ENCODE peak calls at places on chromosome 22, in five cellular contexts. J, K, U, B and M are unnamed samples.

GRCh38 chr22:34160117-34160758 is 240.0 kb upstream of the LARGE1 start:
- DNase-seq in J (no peak), K (no peak), U (no peak), B (no peak), M (no peak)

GRCh38 chr22:44884968-44885805 is 124.6 kb downstream of the PHF21B start:
- DNase-seq in J (no peak), K (no peak), U (no peak), B (no peak), M (no peak)

GRCh38 chr22:22616636-22617035 is 27.8 kb upstream of the GGTLC2 start:
- DNase-seq in J (no peak), K (peak; percentile 53), U (no peak), B (peak; percentile 76), M (no peak)

GRCh38 chr22:44314425-44315067 is 1.8 kb upstream of the SHISAL1 start:
- DNase-seq in J (no peak), K (no peak), U (no peak), B (no peak), M (no peak)

GRCh38 chr22:19871845-19872778 is 17.4 kb upstream of the GNB1L start:
- DNase-seq in J (no peak), K (no peak), U (no peak), B (no peak), M (peak; percentile 48)

GRCh38 chr22:23180893-23181762 is 819 bp downstream of the BCR start:
- DNase-seq in J (no peak), K (peak; percentile 43), U (no peak), B (peak; percentile 42), M (peak; percentile 29)

GRCh38 chr22:35051034-35051535 is 14.9 kb upstream of the ISX start:
- DNase-seq in J (no peak), K (no peak), U (no peak), B (no peak), M (no peak)

GRCh38 chr22:43262990-43263644 is 76.2 kb upstream of the TTLL12 start:
- DNase-seq in J (peak; percentile 44), K (peak; percentile 6), U (peak; percentile 78), B (no peak), M (no peak)

GRCh38 chr22:31882971-31883370 is 61.4 kb upstream of the YWHAH start:
- DNase-seq in J (no peak), K (no peak), U (no peak), B (no peak), M (no peak)

GRCh38 chr22:20606041-20606783 is 98.8 kb downstream of the MED15 start:
- DNase-seq in J (peak; percentile 79), K (peak; percentile 93), U (peak; percentile 48), B (peak; percentile 81), M (no peak)

GRCh38 chr22:45892681-45893461 is 84.1 kb downstream of the WNT7B start:
- DNase-seq in J (no peak), K (no peak), U (no peak), B (no peak), M (peak; percentile 18)

GRCh38 chr22:41380993-41381328 is 781 bp upstream of the TEF start:
- DNase-seq in J (peak; percentile 93), K (peak; percentile 61), U (no peak), B (no peak), M (no peak)

GRCh38 chr22:38946771-38947170 is 10.6 kb upstream of the APOBEC3A start:
- DNase-seq in J (no peak), K (no peak), U (no peak), B (no peak), M (no peak)

GRCh38 chr22:19218541-19219233 is 40.2 kb upstream of the SLC25A1 start:
- DNase-seq in J (no peak), K (no peak), U (no peak), B (no peak), M (no peak)

GRCh38 chr22:46594947-46595298 is 25.3 kb upstream of the GRAMD4 start:
- DNase-seq in J (no peak), K (no peak), U (no peak), B (no peak), M (no peak)

GRCh38 chr22:45584121-45584570 is 81.5 kb downstream of the FBLN1 start:
- DNase-seq in J (peak; percentile 6), K (no peak), U (peak; percentile 91), B (no peak), M (no peak)

GRCh38 chr22:20395181-20395896 is 1.4 kb downstream of the ZNF74 start:
- DNase-seq in J (no peak), K (no peak), U (peak; percentile 25), B (no peak), M (no peak)

GRCh38 chr22:32904044-32904443 is 102.5 kb downstream of the TIMP3 start:
- DNase-seq in J (peak; percentile 59), K (peak; percentile 58), U (peak; percentile 11), B (peak; percentile 17), M (peak; percentile 42)

GRCh38 chr22:18024956-18025720 is 777 bp upstream of the MICAL3 start:
- DNase-seq in J (no peak), K (no peak), U (no peak), B (no peak), M (no peak)

GRCh38 chr22:46501701-46502100 is 35.7 kb downstream of the CELSR1 start:
- DNase-seq in J (peak; percentile 67), K (peak; percentile 78), U (no peak), B (no peak), M (no peak)

GRCh38 chr22:42303304-42304020 is 33.0 kb upstream of the TCF20 start:
- DNase-seq in J (no peak), K (no peak), U (no peak), B (no peak), M (no peak)

GRCh38 chr22:31753005-31753633 is 700 bp upstream of the DEPDC5 start:
- DNase-seq in J (no peak), K (peak; percentile 64), U (peak; percentile 51), B (no peak), M (peak; percentile 58)

GRCh38 chr22:50139843-50140415 is 30.6 kb upstream of the PANX2 start:
- DNase-seq in J (peak; percentile 20), K (peak; percentile 79), U (no peak), B (peak; percentile 91), M (no peak)
- TF ChIP-seq CTCF in J (no peak), K (no peak), U (no peak), B (no peak), M (no peak)

GRCh38 chr22:26320469-26320868 is 108.6 kb upstream of the ASPHD2 start:
- DNase-seq in J (no peak), K (no peak), U (no peak), B (no peak), M (no peak)

GRCh38 chr22:26323013-26323412 is 106.0 kb upstream of the ASPHD2 start:
- DNase-seq in J (no peak), K (no peak), U (no peak), B (no peak), M (no peak)

GRCh38 chr22:26322179-26322905 is 106.7 kb upstream of the ASPHD2 start:
- DNase-seq in J (peak; percentile 35), K (peak; percentile 94), U (no peak), B (no peak), M (no peak)

GRCh38 chr22:26318975-26319374 is 110.1 kb upstream of the ASPHD2 start:
- DNase-seq in J (peak; percentile 19), K (peak; percentile 33), U (no peak), B (no peak), M (no peak)

GRCh38 chr22:26321469-26321913 is 107.6 kb upstream of the ASPHD2 start:
- DNase-seq in J (peak; percentile 6), K (no peak), U (no peak), B (no peak), M (peak; percentile 48)
- TF ChIP-seq CTCF in J (no peak), K (no peak), U (no peak), B (no peak), M (no peak)

DNA sequence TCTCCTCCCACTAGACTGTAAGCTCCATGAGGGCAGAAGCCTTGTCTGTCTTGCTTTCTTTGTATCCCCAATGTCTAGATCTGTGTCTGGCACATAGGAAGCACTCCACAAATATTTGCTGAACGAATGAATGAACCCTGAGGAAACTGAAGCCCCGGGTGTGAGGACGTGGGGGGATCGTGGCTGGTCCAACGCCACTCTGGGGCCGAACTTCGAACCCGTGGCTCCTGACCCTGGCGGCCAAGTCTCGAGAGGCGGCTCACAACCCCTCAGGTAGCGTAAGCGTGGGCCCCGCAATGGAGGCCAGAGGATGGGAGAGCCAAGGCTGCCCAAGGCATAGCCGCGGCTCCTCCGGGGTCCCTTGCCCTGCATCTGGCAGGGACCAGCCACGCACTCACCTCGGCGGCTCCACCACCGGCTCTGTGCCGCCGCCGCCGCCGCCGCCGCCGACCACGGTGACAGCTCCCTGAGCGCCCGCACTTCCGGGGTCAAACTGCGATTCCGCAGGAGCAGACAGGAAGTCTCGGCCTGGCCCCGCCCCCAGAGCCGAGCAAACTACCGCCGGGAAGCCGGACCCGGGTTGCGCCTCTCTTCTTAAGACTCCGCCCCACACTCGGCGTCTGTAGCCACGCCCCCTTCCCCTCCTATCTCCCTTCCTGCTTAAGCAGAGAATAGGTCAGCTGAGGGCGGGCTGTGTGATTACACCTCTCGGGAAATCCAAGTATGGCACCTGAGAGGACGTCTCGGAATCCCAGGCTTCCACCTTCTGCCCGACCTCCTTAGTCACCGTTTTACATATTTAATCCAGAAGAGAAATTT is at the start of gene ASCC2:
- DNase-seq in J (peak; percentile 95), K (peak; percentile 99), U (peak; percentile 100), B (peak; percentile 98), M (peak; percentile 99)
- TF ChIP-seq CTCF in J (no peak), K (no peak), U (no peak), B (no peak), M (peak; percentile 9)

GRCh38 chr22:47918276-47918928 is 1156.0 kb downstream of the TBC1D22A start:
- DNase-seq in J (no peak), K (no peak), U (no peak), B (peak; percentile 82), M (no peak)
- TF ChIP-seq CTCF in J (no peak), K (no peak), U (no peak), B (no peak), M (no peak)

GRCh38 chr22:40193429-40194421 is 16.0 kb downstream of the TNRC6B start:
- DNase-seq in J (peak; percentile 58), K (peak; percentile 57), U (no peak), B (no peak), M (no peak)
- TF ChIP-seq CTCF in J (peak; percentile 43), K (peak; percentile 39), U (peak; percentile 3), B (no peak), M (peak; percentile 28)

GRCh38 chr22:24422078-24422665 is 5.2 kb upstream of the ADORA2A start:
- DNase-seq in J (no peak), K (no peak), U (no peak), B (no peak), M (no peak)

GRCh38 chr22:24419480-24419860 is 7.9 kb upstream of the ADORA2A start:
- DNase-seq in J (no peak), K (no peak), U (no peak), B (no peak), M (no peak)

GRCh38 chr22:24420072-24420976 is 7.1 kb upstream of the ADORA2A start:
- DNase-seq in J (no peak), K (no peak), U (no peak), B (no peak), M (no peak)

GRCh38 chr22:24420977-24421343 is 6.4 kb upstream of the ADORA2A start:
- DNase-seq in J (no peak), K (no peak), U (no peak), B (no peak), M (no peak)

GRCh38 chr22:24421428-24421931 is 5.9 kb upstream of the ADORA2A start:
- DNase-seq in J (no peak), K (no peak), U (peak; percentile 39), B (peak; percentile 53), M (no peak)
- TF ChIP-seq CTCF in J (no peak), K (peak; percentile 14), U (no peak), B (peak; percentile 49), M (no peak)